ENCODE peak calls at places on chromosomes 16 and 17, in six cellular contexts. D is upper lobe of left lung, P is A549, H is K562, R is ovary, M is tibial nerve. G is an unnamed sample.

GRCh38 chr16:89019511-89019910 is 42.5 kb upstream of the CBFA2T3 start:
- DNase-seq in D (no peak), P (no peak), H (no peak), R (no peak), M (no peak), G (no peak)

GRCh38 chr17:74870512-74870911 is 2.3 kb downstream of the FDXR start:
- DNase-seq in D (no peak), P (no peak), H (no peak), R (peak), M (no peak), G (no peak)

GRCh38 chr17:38434178-38434665 is 6.0 kb downstream of the ARHGAP23 start:
- DNase-seq in D (no peak), P (no peak), H (no peak), R (peak), M (no peak), G (no peak)

GRCh38 chr16:84483882-84484565 is 20.4 kb downstream of the MEAK7 start:
- DNase-seq in D (peak), P (no peak), H (no peak), R (no peak), M (no peak), G (no peak)

GRCh38 chr17:57365420-57365819 is 109.1 kb downstream of the MSI2 start:
- DNase-seq in D (no peak), P (no peak), H (peak), R (peak), M (no peak), G (no peak)

GRCh38 chr16:50103764-50104163 is 38.0 kb downstream of the HEATR3 start:
- DNase-seq in D (no peak), P (no peak), H (no peak), R (no peak), M (no peak), G (no peak)

GRCh38 chr16:88119881-88120280 is 168.6 kb downstream of the BANP start:
- DNase-seq in D (no peak), P (no peak), H (no peak), R (peak), M (no peak), G (no peak)

GRCh38 chr16:30183961-30184429 is 593 bp downstream of the CORO1A start:
- DNase-seq in D (peak), P (no peak), H (peak), R (no peak), M (no peak), G (no peak)

GRCh38 chr17:66397486-66397885 is 95.1 kb downstream of the PRKCA start:
- DNase-seq in D (no peak), P (no peak), H (no peak), R (no peak), M (no peak), G (no peak)

GRCh38 chr17:66200685-66201092 is 8.8 kb upstream of the CEP112 start:
- DNase-seq in D (peak), P (peak), H (peak), R (no peak), M (no peak), G (no peak)

DNA sequence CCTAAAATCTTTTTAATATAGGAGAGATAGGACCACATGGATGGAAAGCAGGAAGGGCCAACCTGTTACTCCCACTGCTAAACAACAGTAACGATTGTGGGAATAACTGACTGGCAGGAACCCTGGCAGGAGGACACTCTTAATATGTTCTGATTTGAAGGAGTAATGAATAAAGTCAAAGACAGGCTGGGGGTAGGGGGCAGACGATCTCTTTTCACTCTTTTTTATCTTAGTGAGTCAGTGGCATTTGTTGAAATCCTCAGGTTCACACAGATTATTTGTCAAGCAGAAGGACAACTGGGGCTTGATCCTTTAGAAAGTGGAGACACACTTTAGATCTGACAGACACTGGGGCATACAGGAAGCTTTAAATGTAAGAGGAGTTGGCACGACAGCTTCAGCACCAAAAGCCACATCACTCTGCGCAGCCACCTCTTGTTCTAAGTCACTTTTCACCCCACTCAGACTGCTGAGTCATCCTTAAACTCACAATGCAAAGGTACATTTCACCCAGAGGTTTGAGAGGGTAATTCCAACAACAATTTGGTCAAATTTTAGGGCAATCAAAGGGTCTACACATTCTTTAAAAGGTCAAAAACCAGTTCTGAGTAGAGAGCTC is 121.5 kb downstream of the STXBP4 start:
- DNase-seq in D (peak), P (peak), H (peak), R (no peak), M (no peak), G (no peak)
- TF ChIP-seq EP300 in D (no peak), P (no peak), H (no peak), R (no peak), M (no peak), G (no peak)

GRCh38 chr16:22316411-22316811 is 19.2 kb downstream of the POLR3E start:
- DNase-seq in D (no peak), P (no peak), H (no peak), R (no peak), M (no peak), G (no peak)

GRCh38 chr16:22315979-22316378 is 18.8 kb downstream of the POLR3E start:
- DNase-seq in D (no peak), P (no peak), H (no peak), R (no peak), M (no peak), G (no peak)

GRCh38 chr16:22317625-22318024 is 20.4 kb downstream of the POLR3E start:
- DNase-seq in D (no peak), P (no peak), H (no peak), R (no peak), M (no peak), G (no peak)

GRCh38 chr16:22318690-22319358 is 21.6 kb downstream of the POLR3E start:
- DNase-seq in D (no peak), P (peak), H (peak), R (no peak), M (no peak), G (no peak)

GRCh38 chr16:22317001-22317530 is 19.9 kb downstream of the POLR3E start:
- DNase-seq in D (no peak), P (no peak), H (no peak), R (no peak), M (no peak), G (no peak)
- H3K27ac ChIP-seq in D (no peak), P (no peak), H (no peak), R (no peak), M (no peak), G (no peak)

GRCh38 chr17:78378225-78379133 is at the start of gene PGS1:
- DNase-seq in D (peak), P (peak), H (peak), R (peak), M (peak), G (no peak)
- TF ChIP-seq EP300 in D (peak), P (no peak), H (peak), R (no peak), M (peak), G (no peak)

DNA sequence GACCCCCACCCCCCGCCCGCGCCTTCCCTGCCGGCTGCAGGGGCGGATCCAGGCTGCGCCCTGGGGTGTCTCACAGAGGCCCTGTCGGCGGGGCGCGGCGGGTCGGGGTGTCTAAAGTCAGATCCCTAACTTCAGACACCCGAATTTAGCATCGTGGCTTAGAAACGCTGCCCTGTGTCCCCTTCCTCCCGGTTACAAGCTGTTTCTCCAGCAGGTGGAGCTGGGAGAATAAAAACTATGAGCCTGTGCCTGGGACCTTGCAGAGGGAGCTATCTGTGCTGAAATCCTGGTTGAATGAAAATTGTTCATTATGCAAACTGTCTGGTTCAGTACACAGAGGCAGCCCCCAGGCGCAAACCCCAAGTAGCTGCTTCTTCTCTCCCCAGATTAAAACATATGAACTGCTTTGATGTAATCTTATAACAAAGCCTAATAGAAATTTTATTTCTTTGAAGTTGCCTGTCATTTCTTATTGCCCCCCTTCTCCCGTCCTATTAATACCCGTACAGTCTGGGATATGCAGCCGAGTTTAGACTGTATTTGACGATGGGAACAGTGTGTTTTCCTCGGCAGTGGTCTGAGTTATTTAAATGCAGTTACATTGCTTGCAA is 79.0 kb downstream of the RPA1 start:
- DNase-seq in D (peak), P (peak), H (peak), R (peak), M (peak), G (no peak)
- H3K27ac ChIP-seq in D (no peak), P (peak), H (no peak), R (no peak), M (no peak), G (no peak)